ENCODE peak calls at places on chromosome 20, in ten cellular contexts. I is HepG2, C is GM23248, H is colonic mucosa, D is heart right ventricle, J is uterus, Z is aorta, F is mammary epithelial cell, T is prostate gland, O is cardiac muscle cell. E is an unnamed sample.

GRCh38 chr20:40532103-40532502 is 156.9 kb downstream of the MAFB start:
- DNase-seq in I (peak; percentile 31), C (peak; percentile 15), H (no peak), D (no peak), J (no peak), Z (no peak), F (peak; percentile 32), T (no peak), O (no peak), E (no peak)

GRCh38 chr20:31675828-31676533 is 38.3 kb downstream of the COX4I2 start:
- DNase-seq in I (no peak), C (peak; percentile 20), H (peak; percentile 40), D (peak; percentile 55), J (no peak), Z (no peak), F (no peak), T (no peak), O (peak; percentile 29), E (no peak)

GRCh38 chr20:20160513-20160912 is 108.2 kb downstream of the CFAP61 start:
- DNase-seq in I (no peak), C (no peak), H (no peak), D (no peak), J (no peak), Z (no peak), F (no peak), T (no peak), O (no peak), E (no peak)

GRCh38 chr20:38730989-38731737 is 6.9 kb downstream of the SLC32A1 start:
- DNase-seq in I (peak; percentile 62), C (peak; percentile 55), H (peak; percentile 66), D (peak; percentile 49), J (peak; percentile 49), Z (peak; percentile 79), F (peak; percentile 53), T (peak; percentile 46), O (peak; percentile 80), E (peak; percentile 86)

GRCh38 chr20:63974402-63975200 is 4.8 kb downstream of the SAMD10 start:
- DNase-seq in I (no peak), C (no peak), H (no peak), D (peak; percentile 22), J (no peak), Z (peak; percentile 50), F (no peak), T (peak; percentile 84), O (no peak), E (peak; percentile 58)

GRCh38 chr20:38165966-38166706 is 1.1 kb upstream of the TGM2 start:
- DNase-seq in I (peak; percentile 55), C (no peak), H (no peak), D (no peak), J (no peak), Z (no peak), F (peak; percentile 65), T (no peak), O (no peak), E (no peak)

GRCh38 chr20:57220187-57221165 is 46.0 kb downstream of the BMP7 start:
- DNase-seq in I (no peak), C (peak; percentile 44), H (no peak), D (no peak), J (no peak), Z (no peak), F (no peak), T (no peak), O (no peak), E (no peak)

GRCh38 chr20:36121981-36122930 is 32.3 kb upstream of the EPB41L1 start:
- DNase-seq in I (no peak), C (no peak), H (peak; percentile 95), D (no peak), J (no peak), Z (no peak), F (peak; percentile 81), T (peak; percentile 90), O (no peak), E (no peak)

GRCh38 chr20:52469143-52469542 is 277.6 kb upstream of the ZFP64 start:
- DNase-seq in I (no peak), C (no peak), H (no peak), D (no peak), J (no peak), Z (no peak), F (no peak), T (no peak), O (no peak), E (no peak)

GRCh38 chr20:53034899-53035298 is 62.7 kb downstream of the TSHZ2 start:
- DNase-seq in I (no peak), C (no peak), H (no peak), D (no peak), J (no peak), Z (no peak), F (no peak), T (no peak), O (peak; percentile 13), E (no peak)

GRCh38 chr20:46347831-46348230 is 39.5 kb upstream of the CDH22 start:
- DNase-seq in I (no peak), C (no peak), H (no peak), D (no peak), J (no peak), Z (no peak), F (no peak), T (no peak), O (no peak), E (no peak)

GRCh38 chr20:46694484-46694883 is 5.2 kb upstream of the TP53RK start:
- DNase-seq in I (no peak), C (peak; percentile 53), H (no peak), D (no peak), J (no peak), Z (no peak), F (no peak), T (no peak), O (peak; percentile 67), E (no peak)

GRCh38 chr20:60236613-60237012 is 278.4 kb downstream of the CDH26 start:
- DNase-seq in I (no peak), C (no peak), H (no peak), D (no peak), J (no peak), Z (no peak), F (no peak), T (no peak), O (no peak), E (no peak)

GRCh38 chr20:63568986-63569949 is 4.8 kb downstream of the HELZ2 start:
- DNase-seq in I (no peak), C (no peak), H (no peak), D (no peak), J (no peak), Z (no peak), F (no peak), T (no peak), O (no peak), E (no peak)

GRCh38 chr20:6994452-6994851 is 227.0 kb downstream of the BMP2 start:
- DNase-seq in I (no peak), C (peak; percentile 50), H (no peak), D (no peak), J (no peak), Z (no peak), F (peak; percentile 98), T (peak; percentile 6), O (no peak), E (no peak)

GRCh38 chr20:19974621-19975435 is 42.3 kb upstream of the NAA20 start:
- DNase-seq in I (no peak), C (peak; percentile 96), H (peak; percentile 59), D (peak; percentile 93), J (peak; percentile 84), Z (peak; percentile 94), F (peak; percentile 91), T (peak; percentile 87), O (peak; percentile 74), E (peak; percentile 93)

GRCh38 chr20:8394308-8394945 is 262.4 kb downstream of the PLCB1 start:
- DNase-seq in I (no peak), C (peak; percentile 83), H (no peak), D (no peak), J (no peak), Z (no peak), F (peak; percentile 26), T (no peak), O (no peak), E (no peak)

DNA sequence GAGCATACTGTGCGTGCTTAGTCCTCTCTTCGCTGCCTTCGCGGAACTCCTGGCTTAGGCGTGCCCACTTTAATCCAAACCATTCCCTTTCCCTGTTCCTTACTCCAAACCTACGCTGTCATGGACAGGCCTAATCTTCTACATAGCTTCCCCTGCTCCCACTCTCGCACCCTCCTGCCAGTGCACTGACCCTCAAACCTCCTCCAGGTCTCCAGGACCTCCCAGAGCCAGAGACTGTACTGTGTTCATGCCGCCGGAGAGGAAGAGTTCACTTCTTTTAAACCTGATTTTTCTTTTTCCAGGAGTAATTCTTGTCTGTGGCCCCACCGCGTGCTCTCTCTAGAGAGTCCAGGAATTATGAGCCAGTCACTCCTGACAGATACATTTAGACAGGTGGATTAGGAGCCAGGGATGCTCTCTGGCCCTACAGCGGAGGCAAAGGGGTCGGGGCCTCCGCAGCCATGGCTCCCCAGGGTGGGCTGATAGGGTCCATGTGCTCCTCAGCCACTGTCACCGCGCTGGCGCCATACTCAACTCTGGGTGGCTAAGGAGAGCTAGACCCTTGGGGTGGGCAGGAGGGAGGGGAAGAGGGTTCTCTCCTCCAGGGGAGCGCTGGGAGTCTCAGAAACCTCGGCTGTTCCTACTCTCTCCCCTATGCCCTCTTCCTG is 1.6 kb upstream of the PAX1 start:
- DNase-seq in I (no peak), C (no peak), H (no peak), D (no peak), J (no peak), Z (no peak), F (no peak), T (no peak), O (no peak), E (no peak)
- H3K27me3 ChIP-seq in I (peaks cover 87% of the 10 kb centered on the region), C (peaks cover 13% of the 10 kb centered on the region), H (peaks cover 86% of the 10 kb centered on the region), D (peaks cover 54% of the 10 kb centered on the region), J (no peaks in the 10 kb centered on the region), Z (peaks cover 2% of the 10 kb centered on the region), F (peaks cover 70% of the 10 kb centered on the region), T (peaks cover 55% of the 10 kb centered on the region), O (peaks cover 100% of the 10 kb centered on the region), E (peaks cover 4% of the 10 kb centered on the region)

GRCh38 chr20:50371878-50372769 is 138.1 kb upstream of the PTPN1 start:
- DNase-seq in I (peak; percentile 55), C (no peak), H (no peak), D (no peak), J (no peak), Z (no peak), F (peak; percentile 71), T (peak; percentile 44), O (no peak), E (no peak)
- H3K4me1 ChIP-seq in I (peaks cover 83% of the 10 kb centered on the region), C (no peaks in the 10 kb centered on the region), H (no peaks in the 10 kb centered on the region), D (peaks cover 6% of the 10 kb centered on the region), J (no peaks in the 10 kb centered on the region), Z (no peaks in the 10 kb centered on the region), F (peaks cover 40% of the 10 kb centered on the region), T (no peaks in the 10 kb centered on the region), O (no peaks in the 10 kb centered on the region), E (no peaks in the 10 kb centered on the region)

GRCh38 chr20:58330229-58330628 is 20.7 kb downstream of the RAB22A start:
- DNase-seq in I (no peak), C (no peak), H (no peak), D (no peak), J (no peak), Z (no peak), F (no peak), T (no peak), O (no peak), E (no peak)
- H3K27ac ChIP-seq in I (no peak overlapping the region), C (no peak overlapping the region), H (no peak overlapping the region), D (no peak overlapping the region), J (no peak overlapping the region), Z (no peak overlapping the region), F (no peak overlapping the region), T (no peak overlapping the region), O (no peak overlapping the region), E (no peak overlapping the region)

DNA sequence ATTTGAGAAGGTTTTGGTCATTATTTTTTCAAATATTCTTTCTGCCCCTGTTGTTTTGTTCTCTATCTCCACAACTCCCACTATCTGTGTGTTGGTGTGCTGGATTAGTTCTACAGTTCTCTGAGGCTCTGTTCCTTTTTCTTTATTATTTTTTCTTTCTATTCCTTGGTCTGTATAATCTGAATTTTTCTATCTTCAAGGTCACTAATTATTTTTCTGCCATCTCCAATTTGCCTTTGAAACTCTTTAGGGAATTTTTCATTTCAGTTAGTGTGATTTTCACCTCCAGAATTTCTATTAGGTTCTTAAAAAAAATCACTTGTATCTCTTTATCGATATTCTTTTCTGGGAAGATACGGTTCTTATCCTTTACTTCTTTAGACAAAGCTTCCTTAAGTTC is 82.1 kb upstream of the GGTLC1 start:
- DNase-seq in I (no peak), C (no peak), H (no peak), D (no peak), J (no peak), Z (no peak), F (no peak), T (no peak), O (no peak), E (no peak)
- H3K27me3 ChIP-seq in I (no peaks in the 10 kb centered on the region), C (no peaks in the 10 kb centered on the region), H (no peaks in the 10 kb centered on the region), D (no peaks in the 10 kb centered on the region), J (no peaks in the 10 kb centered on the region), Z (no peaks in the 10 kb centered on the region), F (no peaks in the 10 kb centered on the region), T (no peaks in the 10 kb centered on the region), O (no peaks in the 10 kb centered on the region), E (no peaks in the 10 kb centered on the region)

E was measured in right cardiac atrium.